ENCODE peak calls at places on chromosomes 1 and 21, in six cellular contexts. G, P, R, L, K and S are unnamed samples.

GRCh38 chr1:6028042-6028895 is 17.4 kb upstream of the KCNAB2 start:
- DNase-seq in P (no peak), L (peak), R (no peak), K (peak), G (no peak), S (peak)

GRCh38 chr1:156146749-156147405 is 6.5 kb upstream of the SEMA4A start:
- DNase-seq in R (no peak), G (no peak), L (no peak), P (no peak), K (no peak), S (no peak)

GRCh38 chr1:92095868-92096267 is 15.7 kb downstream of the BTBD8 start:
- DNase-seq in K (no peak), P (no peak), G (no peak), R (no peak), L (peak), S (no peak)

GRCh38 chr1:111770916-111771315 is 15.2 kb downstream of the DDX20 start:
- DNase-seq in K (peak), R (no peak), L (no peak), G (no peak), P (no peak), S (no peak)

GRCh38 chr21:45303111-45303615 is 15.5 kb upstream of the POFUT2 start:
- DNase-seq in G (no peak), K (no peak), L (no peak), R (no peak), P (no peak), S (no peak)

GRCh38 chr1:110482662-110483307 is 31.8 kb downstream of the PROK1 start:
- DNase-seq in L (no peak), G (no peak), P (no peak), R (no peak), K (no peak), S (no peak)

GRCh38 chr1:6502000-6502891 is 10.8 kb upstream of the PLEKHG5 start:
- DNase-seq in G (no peak), P (no peak), L (peak), K (peak), R (no peak), S (no peak)

GRCh38 chr1:232554431-232554830 is 75.5 kb downstream of the SIPA1L2 start:
- DNase-seq in K (no peak), P (no peak), R (no peak), L (no peak), G (no peak), S (no peak)

GRCh38 chr1:230425252-230426061 is 675 bp downstream of the PGBD5 start:
- DNase-seq in P (peak), K (no peak), G (no peak), L (peak), R (no peak), S (no peak)

GRCh38 chr1:163084330-163084729 is 15.2 kb downstream of the RGS4 start:
- DNase-seq in R (no peak), G (peak), L (no peak), K (peak), P (no peak), S (peak)

DNA sequence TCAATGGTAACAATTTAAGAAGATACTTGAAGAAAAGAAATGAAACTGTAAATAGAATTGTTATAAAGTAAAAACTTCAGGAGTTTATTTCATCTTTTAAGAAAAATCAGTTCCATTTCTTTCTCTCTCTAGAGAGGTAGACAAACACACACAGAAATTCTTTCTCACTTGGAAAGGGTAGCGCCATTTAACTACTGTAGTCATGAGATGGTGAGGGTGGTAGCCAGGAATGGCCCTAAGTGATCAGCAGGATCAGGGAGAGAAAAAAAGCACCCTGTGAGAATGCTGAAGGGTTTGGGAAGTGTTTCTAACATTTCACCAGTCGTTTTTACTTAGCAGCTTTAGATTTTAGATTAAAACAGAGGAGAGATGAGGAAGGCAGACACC is 205.6 kb upstream of the RUNX1 start:
- DNase-seq in P (no peak), L (no peak), G (peak), R (no peak), K (no peak), S (no peak)
- TF ChIP-seq CTCF in P (no peak), L (no peak), G (no peak), R (no peak), K (no peak), S (no peak)

GRCh38 chr1:215526846-215527151 is 40.3 kb upstream of the KCTD3 start:
- DNase-seq in P (no peak), L (no peak), G (no peak), K (no peak), R (no peak), S (no peak)
- TF ChIP-seq CTCF in P (peak), L (no peak), G (no peak), K (no peak), R (no peak), S (peak)

DNA sequence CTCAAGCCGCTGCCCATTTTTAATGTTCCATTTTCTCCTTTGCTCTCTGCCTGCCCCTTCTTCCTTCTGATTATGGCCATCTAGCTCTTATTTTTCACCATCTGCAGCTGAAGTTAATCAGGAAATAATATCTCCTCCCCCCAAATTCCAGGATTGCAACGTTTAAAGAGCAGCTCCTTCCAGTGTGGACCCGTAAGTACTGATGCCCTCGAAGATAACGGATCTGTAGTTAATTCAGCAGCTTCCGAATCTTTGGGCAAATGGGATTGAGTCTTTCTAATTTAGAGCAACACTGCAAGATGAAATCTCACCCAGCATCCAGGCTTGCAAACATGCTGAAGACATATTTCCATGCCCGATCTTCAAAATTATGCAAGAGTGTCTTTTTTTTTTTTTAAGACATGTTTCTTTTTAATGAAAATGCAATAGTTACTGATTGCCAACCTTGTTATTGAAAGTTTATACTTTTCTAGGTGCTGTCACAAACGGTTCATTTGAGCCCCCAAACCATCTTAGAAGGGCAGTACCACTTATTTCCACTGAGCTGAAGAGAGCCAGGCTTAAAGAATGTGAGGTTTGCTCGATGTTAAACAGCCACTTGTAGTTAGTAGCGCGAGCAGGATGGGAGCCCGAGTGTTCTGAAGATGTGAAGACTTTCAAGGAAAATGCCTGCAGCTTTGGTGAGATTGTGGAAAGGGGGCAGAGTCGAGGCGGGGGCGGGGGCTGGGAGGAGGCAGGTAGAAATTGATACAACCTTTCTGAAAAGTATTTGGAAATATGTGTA is 10.9 kb upstream of the RCAN3 start:
- DNase-seq in P (no peak), K (no peak), G (no peak), L (no peak), R (no peak), S (peak)
- TF ChIP-seq CTCF in P (no peak), K (peak), G (no peak), L (no peak), R (no peak), S (peak)

GRCh38 chr1:201183209-201183608 is 7.4 kb upstream of the IGFN1 start:
- DNase-seq in L (no peak), G (no peak), R (no peak), P (no peak), K (no peak), S (no peak)

GRCh38 chr1:201184307-201184706 is 6.3 kb upstream of the IGFN1 start:
- DNase-seq in P (no peak), G (no peak), L (no peak), K (no peak), R (no peak), S (no peak)

GRCh38 chr1:201184734-201185453 is 5.7 kb upstream of the IGFN1 start:
- DNase-seq in R (peak), P (peak), L (peak), K (peak), G (peak), S (peak)

GRCh38 chr1:201185527-201186128 is 5.0 kb upstream of the IGFN1 start:
- DNase-seq in L (no peak), R (no peak), G (no peak), K (no peak), P (no peak), S (no peak)

GRCh38 chr1:201183728-201184127 is 6.9 kb upstream of the IGFN1 start:
- DNase-seq in G (no peak), L (no peak), R (no peak), P (no peak), K (no peak), S (no peak)
- TF ChIP-seq CTCF in G (no peak), L (no peak), R (no peak), P (no peak), K (no peak), S (no peak)

GRCh38 chr21:32782698-32783097 is 11.1 kb upstream of the PAXBP1 start:
- DNase-seq in P (no peak), R (no peak), L (no peak), G (no peak), K (peak), S (no peak)
- TF ChIP-seq CTCF in P (no peak), R (no peak), L (no peak), G (no peak), K (no peak), S (no peak)

GRCh38 chr1:234222561-234223280 is 150.5 kb upstream of the COA6 start:
- DNase-seq in K (no peak), P (no peak), L (no peak), G (no peak), R (no peak), S (no peak)
- TF ChIP-seq CTCF in K (no peak), P (no peak), L (no peak), G (no peak), R (no peak), S (no peak)

GRCh38 chr1:38152351-38153082 is 105.9 kb upstream of the POU3F1 start:
- DNase-seq in R (no peak), L (peak), P (no peak), G (no peak), K (no peak), S (no peak)
- TF ChIP-seq CTCF in R (no peak), L (no peak), P (no peak), G (no peak), K (no peak), S (peak)

DNA sequence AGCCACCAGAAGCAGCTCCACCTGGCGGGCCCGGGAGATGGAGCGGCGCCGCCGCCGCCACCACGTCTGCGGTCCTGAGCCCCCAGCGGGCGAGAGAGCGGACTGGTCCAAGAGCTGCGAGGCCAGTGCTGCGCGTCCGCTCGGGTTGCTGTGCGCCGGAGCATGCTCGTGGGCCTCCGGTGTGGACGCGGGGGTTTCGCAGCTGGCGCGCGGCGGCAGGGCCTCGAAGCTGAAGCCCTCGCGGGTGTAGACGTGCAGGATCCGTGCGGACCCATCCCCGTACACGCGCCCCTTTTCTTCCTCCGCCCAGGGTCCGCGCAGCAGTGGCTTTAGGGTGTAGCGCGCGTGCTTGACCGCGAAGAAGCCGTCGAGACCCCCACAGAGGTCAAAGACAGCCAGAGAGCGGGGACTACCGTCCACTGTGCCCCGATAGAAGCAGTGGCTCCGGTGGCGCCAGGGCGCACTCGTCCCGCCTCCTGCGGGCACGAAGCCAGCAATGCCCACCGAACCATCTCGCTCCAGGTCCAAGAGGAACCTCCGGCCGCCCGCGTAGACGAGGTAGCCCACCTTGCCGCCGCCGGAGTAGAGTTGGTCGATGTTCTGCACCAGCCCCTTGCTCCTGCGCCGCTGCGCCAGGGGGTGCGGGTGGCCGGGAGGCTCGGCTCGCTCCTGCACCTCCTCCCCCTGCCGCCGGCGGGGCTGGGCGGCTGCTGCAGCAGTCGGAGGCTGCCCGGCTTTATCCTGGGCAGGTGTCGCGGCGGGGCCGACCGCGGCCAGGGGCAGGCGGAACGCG is 1.1 kb downstream of the ADAMTS5 start:
- DNase-seq in R (no peak), L (no peak), G (no peak), P (peak), K (peak), S (no peak)
- TF ChIP-seq CTCF in R (peak), L (no peak), G (no peak), P (peak), K (no peak), S (peak)

GRCh38 chr1:38608202-38608864 is 251.2 kb downstream of the RRAGC start:
- DNase-seq in L (peak), R (no peak), K (no peak), G (no peak), P (peak), S (no peak)
- TF ChIP-seq CTCF in L (peak), R (peak), K (no peak), G (peak), P (peak), S (peak)